ENCODE peak calls at places on chromosomes 7 and 10, in four cellular contexts. H, Z, C and F are unnamed samples.

GRCh38 chr10:32149257-32149955 is 93.2 kb upstream of the KIF5B start:
- DNase-seq in H (peak), C (no peak), Z (no peak), F (peak)

GRCh38 chr7:36986429-36987362 is 262.4 kb upstream of the AOAH start:
- DNase-seq in C (peak), H (peak), Z (peak), F (peak)

GRCh38 chr7:118312051-118312450 is 87.5 kb downstream of the ANKRD7 start:
- DNase-seq in C (no peak), Z (no peak), H (no peak), F (no peak)

GRCh38 chr7:38953227-38953626 is 24.5 kb upstream of the POU6F2 start:
- DNase-seq in Z (no peak), H (no peak), C (no peak), F (no peak)

GRCh38 chr10:18158698-18159342 is 18.6 kb downstream of the CACNB2 start:
- DNase-seq in H (no peak), Z (no peak), C (no peak), F (peak)

GRCh38 chr10:21171936-21172773 is 275.0 kb upstream of the NEBL start:
- DNase-seq in C (no peak), Z (no peak), H (no peak), F (no peak)

GRCh38 chr7:135169936-135170222 is 628 bp downstream of the CYREN start:
- DNase-seq in C (no peak), H (no peak), Z (no peak), F (no peak)

GRCh38 chr10:110398419-110399162 is 93.9 kb upstream of the SMNDC1 start:
- DNase-seq in H (peak), Z (no peak), C (no peak), F (peak)

GRCh38 chr10:16787361-16787791 is 29.8 kb downstream of the RSU1 start:
- DNase-seq in H (no peak), C (no peak), Z (no peak), F (no peak)

GRCh38 chr7:80145780-80146422 is 11.3 kb downstream of the GNAI1 start:
- DNase-seq in Z (no peak), H (peak), C (no peak), F (peak)

GRCh38 chr7:157427811-157428553 is 91.2 kb downstream of the DNAJB6 start:
- DNase-seq in C (peak), Z (no peak), H (no peak), F (no peak)

GRCh38 chr7:100799037-100799896 is 28.1 kb downstream of the EPHB4 start:
- DNase-seq in Z (peak), H (peak), C (peak), F (peak)

GRCh38 chr10:122280977-122281376 is 9.9 kb downstream of the BTBD16 start:
- DNase-seq in C (no peak), Z (no peak), H (no peak), F (no peak)

GRCh38 chr10:102675887-102676616 is 31.8 kb downstream of the TRIM8 start:
- DNase-seq in Z (no peak), C (no peak), H (no peak), F (peak)

GRCh38 chr10:93671042-93671441 is 31.4 kb downstream of the FRA10AC1 start:
- DNase-seq in C (no peak), H (no peak), Z (no peak), F (no peak)

GRCh38 chr10:100909506-100910260 is 3.1 kb upstream of the SLF2 start:
- DNase-seq in C (no peak), Z (no peak), H (peak), F (no peak)

GRCh38 chr10:78389419-78389818 is 355.8 kb downstream of the RPS24 start:
- DNase-seq in Z (no peak), C (no peak), H (no peak), F (no peak)

GRCh38 chr7:94578615-94579014 is 69.0 kb downstream of the CASD1 start:
- DNase-seq in H (no peak), C (no peak), Z (no peak), F (no peak)

GRCh38 chr7:2613926-2614613 is 17.7 kb upstream of the TTYH3 start:
- DNase-seq in C (no peak), Z (no peak), H (no peak), F (no peak)

GRCh38 chr7:158956805-158957506 is 100.6 kb downstream of the DYNC2I1 start:
- DNase-seq in Z (no peak), H (no peak), C (no peak), F (no peak)
- H3K56ac ChIP-seq in Z (no peak), H (no peak), C (no peak), F (no peak)

GRCh38 chr7:153027210-153027609 is 267.7 kb downstream of the ACTR3B start:
- DNase-seq in Z (no peak), C (no peak), H (no peak), F (no peak)
- H3K18ac ChIP-seq in Z (no peak), C (no peak), H (no peak), F (no peak)

GRCh38 chr10:120607710-120608703 is 151.0 kb downstream of the PLPP4 start:
- DNase-seq in C (no peak), Z (no peak), H (no peak), F (no peak)
- H3K56ac ChIP-seq in C (no peak), Z (no peak), H (no peak), F (no peak)

GRCh38 chr7:84182301-84182700 is 12.3 kb downstream of the SEMA3A start:
- DNase-seq in H (no peak), C (no peak), Z (no peak), F (peak)
- H3K18ac ChIP-seq in H (no peak), C (no peak), Z (no peak), F (no peak)

GRCh38 chr10:22310928-22311327 is 5.3 kb upstream of the COMMD3 start:
- DNase-seq in Z (no peak), H (no peak), C (no peak), F (no peak)
- H3K56ac ChIP-seq in Z (no peak), H (no peak), C (no peak), F (no peak)